ENCODE peak calls at places on chromosome 13, in nine cellular contexts. G is fibroblast of lung; T is activated B cell treated with CpG ODN at 0.5 μM for 24 hours; C is HTR-8/SVneo; W is skeletal muscle cell; F is pancreas; A is progenitor cell of endocrine pancreas; L is NCI-H524 treated with DMSO at 0.1 percent for 48 hours; Y is CD8-positive, alpha-beta memory T cell. R is an unnamed sample.

GRCh38 chr13:113633485-113633873 is 24.5 kb downstream of the ATP4B start:
- DNase-seq in T (no peak), G (no peak), A (no peak), W (no peak), C (no peak), F (peak; percentile 4), L (no peak), Y (no peak), R (no peak)

GRCh38 chr13:40189885-40190655 is 476.4 kb downstream of the FOXO1 start:
- DNase-seq in C (no peak), L (no peak), A (no peak), W (no peak), F (no peak), T (no peak), G (peak; percentile 11), Y (no peak), R (peak; percentile 57)

GRCh38 chr13:63938851-63939250 is 2523.2 kb upstream of the PCDH20 start:
- DNase-seq in T (no peak), G (peak; percentile 1), W (no peak), A (no peak), Y (no peak), F (no peak), L (no peak), C (no peak), R (no peak)

GRCh38 chr13:98397221-98397620 is 179.7 kb downstream of the STK24 start:
- DNase-seq in G (peak; percentile 19), F (no peak), W (no peak), L (no peak), C (no peak), A (no peak), Y (no peak), T (no peak), R (no peak)

GRCh38 chr13:80873589-80873988 is 532.7 kb upstream of the SPRY2 start:
- DNase-seq in G (peak; percentile 8), L (no peak), T (no peak), F (no peak), W (no peak), C (no peak), Y (peak; percentile 20), A (no peak), R (no peak)

GRCh38 chr13:96678801-96679200 is 315.5 kb downstream of the OXGR1 start:
- DNase-seq in T (no peak), C (no peak), W (no peak), Y (no peak), A (no peak), G (no peak), L (no peak), F (no peak), R (no peak)

GRCh38 chr13:50873481-50873880 is 30.0 kb upstream of the DLEU7 start:
- DNase-seq in T (no peak), W (no peak), C (no peak), F (no peak), A (no peak), Y (no peak), L (no peak), G (peak; percentile 7), R (no peak)

GRCh38 chr13:106595623-106596022 is 27.7 kb upstream of the ARGLU1 start:
- DNase-seq in F (no peak), A (no peak), W (no peak), G (no peak), C (no peak), Y (no peak), T (no peak), L (no peak), R (no peak)

R was measured in SK-N-SH.